ENCODE peak calls at places on chromosomes 5 and 9, in ten cellular contexts. One of them, this sample, is unnamed.

GRCh38 chr5:177498013-177498847 is 826 bp upstream of the PDLIM7 start:
- DNase-seq in T follicular helper cell: no peak
- DNase-seq in sciatic nerve: peak
- DNase-seq in left ventricle myocardium inferior: peak
- DNase-seq in AG04450: no peak
- DNase-seq in NCI-H1092: no peak
- DNase-seq in suprapubic skin: no peak
- DNase-seq in MM.1S: no peak
- DNase-seq in lower lobe of right lung: no peak
- DNase-seq in ureter: no peak
- DNase-seq in this sample: no peak

GRCh38 chr9:132150256-132150655 is 11.6 kb upstream of the NTNG2 start:
- DNase-seq in T follicular helper cell: no peak
- DNase-seq in sciatic nerve: no peak
- DNase-seq in left ventricle myocardium inferior: no peak
- DNase-seq in AG04450: no peak
- DNase-seq in NCI-H1092: no peak
- DNase-seq in suprapubic skin: no peak
- DNase-seq in MM.1S: no peak
- DNase-seq in lower lobe of right lung: no peak
- DNase-seq in ureter: no peak
- DNase-seq in this sample: no peak

GRCh38 chr9:137784046-137784445 is 93.5 kb upstream of the CACNA1B start:
- DNase-seq in T follicular helper cell: no peak
- DNase-seq in sciatic nerve: no peak
- DNase-seq in left ventricle myocardium inferior: no peak
- DNase-seq in AG04450: no peak
- DNase-seq in NCI-H1092: no peak
- DNase-seq in suprapubic skin: no peak
- DNase-seq in MM.1S: no peak
- DNase-seq in lower lobe of right lung: no peak
- DNase-seq in ureter: no peak
- DNase-seq in this sample: no peak

GRCh38 chr5:176732736-176733585 is 77.4 kb upstream of the UNC5A start:
- DNase-seq in T follicular helper cell: no peak
- DNase-seq in sciatic nerve: peak
- DNase-seq in left ventricle myocardium inferior: no peak
- DNase-seq in AG04450: no peak
- DNase-seq in NCI-H1092: no peak
- DNase-seq in suprapubic skin: peak
- DNase-seq in MM.1S: no peak
- DNase-seq in lower lobe of right lung: peak
- DNase-seq in ureter: no peak
- DNase-seq in this sample: peak

GRCh38 chr5:124179788-124180187 is 566.7 kb downstream of the ZNF608 start:
- DNase-seq in T follicular helper cell: no peak
- DNase-seq in sciatic nerve: no peak
- DNase-seq in left ventricle myocardium inferior: no peak
- DNase-seq in AG04450: no peak
- DNase-seq in NCI-H1092: no peak
- DNase-seq in suprapubic skin: no peak
- DNase-seq in MM.1S: no peak
- DNase-seq in lower lobe of right lung: no peak
- DNase-seq in ureter: no peak
- DNase-seq in this sample: no peak

GRCh38 chr9:37994639-37995347 is 74.2 kb downstream of the SHB start:
- DNase-seq in T follicular helper cell: no peak
- DNase-seq in sciatic nerve: peak
- DNase-seq in left ventricle myocardium inferior: peak
- DNase-seq in AG04450: peak
- DNase-seq in NCI-H1092: peak
- DNase-seq in suprapubic skin: peak
- DNase-seq in MM.1S: no peak
- DNase-seq in lower lobe of right lung: peak
- DNase-seq in ureter: no peak
- DNase-seq in this sample: peak

GRCh38 chr5:108521011-108521700 is 139.3 kb upstream of the FBXL17 start:
- DNase-seq in T follicular helper cell: no peak
- DNase-seq in sciatic nerve: no peak
- DNase-seq in left ventricle myocardium inferior: no peak
- DNase-seq in AG04450: no peak
- DNase-seq in NCI-H1092: no peak
- DNase-seq in suprapubic skin: no peak
- DNase-seq in MM.1S: peak
- DNase-seq in lower lobe of right lung: no peak
- DNase-seq in ureter: no peak
- DNase-seq in this sample: no peak

GRCh38 chr5:67246108-67246507 is 49.5 kb upstream of the CD180 start:
- DNase-seq in T follicular helper cell: no peak
- DNase-seq in sciatic nerve: no peak
- DNase-seq in left ventricle myocardium inferior: no peak
- DNase-seq in AG04450: peak
- DNase-seq in NCI-H1092: peak
- DNase-seq in suprapubic skin: no peak
- DNase-seq in MM.1S: peak
- DNase-seq in lower lobe of right lung: no peak
- DNase-seq in ureter: no peak
- DNase-seq in this sample: no peak

GRCh38 chr5:69451941-69452652 is 37.2 kb downstream of the MARVELD2 start:
- DNase-seq in T follicular helper cell: no peak
- DNase-seq in sciatic nerve: no peak
- DNase-seq in left ventricle myocardium inferior: no peak
- DNase-seq in AG04450: no peak
- DNase-seq in NCI-H1092: no peak
- DNase-seq in suprapubic skin: no peak
- DNase-seq in MM.1S: no peak
- DNase-seq in lower lobe of right lung: no peak
- DNase-seq in ureter: no peak
- DNase-seq in this sample: no peak

GRCh38 chr9:12604154-12604825 is 88.9 kb upstream of the TYRP1 start:
- DNase-seq in T follicular helper cell: no peak
- DNase-seq in sciatic nerve: no peak
- DNase-seq in left ventricle myocardium inferior: no peak
- DNase-seq in AG04450: no peak
- DNase-seq in NCI-H1092: no peak
- DNase-seq in suprapubic skin: no peak
- DNase-seq in MM.1S: no peak
- DNase-seq in lower lobe of right lung: no peak
- DNase-seq in ureter: no peak
- DNase-seq in this sample: no peak

GRCh38 chr5:9851458-9851857 is 221.3 kb upstream of the TAS2R1 start:
- DNase-seq in T follicular helper cell: no peak
- DNase-seq in sciatic nerve: no peak
- DNase-seq in left ventricle myocardium inferior: no peak
- DNase-seq in AG04450: peak
- DNase-seq in NCI-H1092: no peak
- DNase-seq in suprapubic skin: no peak
- DNase-seq in MM.1S: no peak
- DNase-seq in lower lobe of right lung: no peak
- DNase-seq in ureter: no peak
- DNase-seq in this sample: no peak

GRCh38 chr5:78591972-78592700 is 56.4 kb downstream of the LHFPL2 start:
- DNase-seq in T follicular helper cell: no peak
- DNase-seq in sciatic nerve: no peak
- DNase-seq in left ventricle myocardium inferior: no peak
- DNase-seq in AG04450: no peak
- DNase-seq in NCI-H1092: no peak
- DNase-seq in suprapubic skin: no peak
- DNase-seq in MM.1S: peak
- DNase-seq in lower lobe of right lung: no peak
- DNase-seq in ureter: no peak
- DNase-seq in this sample: no peak

GRCh38 chr5:16291894-16292293 is 112.3 kb upstream of the MARCHF11 start:
- DNase-seq in T follicular helper cell: no peak
- DNase-seq in sciatic nerve: no peak
- DNase-seq in left ventricle myocardium inferior: no peak
- DNase-seq in AG04450: no peak
- DNase-seq in NCI-H1092: no peak
- DNase-seq in suprapubic skin: no peak
- DNase-seq in MM.1S: no peak
- DNase-seq in lower lobe of right lung: no peak
- DNase-seq in ureter: no peak
- DNase-seq in this sample: no peak

GRCh38 chr5:138726848-138727247 is 26.4 kb upstream of the CTNNA1 start:
- DNase-seq in T follicular helper cell: no peak
- DNase-seq in sciatic nerve: no peak
- DNase-seq in left ventricle myocardium inferior: no peak
- DNase-seq in AG04450: no peak
- DNase-seq in NCI-H1092: no peak
- DNase-seq in suprapubic skin: no peak
- DNase-seq in MM.1S: peak
- DNase-seq in lower lobe of right lung: no peak
- DNase-seq in ureter: no peak
- DNase-seq in this sample: no peak

GRCh38 chr9:86093788-86094555 is 5.4 kb downstream of the GOLM1 start:
- DNase-seq in T follicular helper cell: no peak
- DNase-seq in sciatic nerve: no peak
- DNase-seq in left ventricle myocardium inferior: no peak
- DNase-seq in AG04450: no peak
- DNase-seq in NCI-H1092: no peak
- DNase-seq in suprapubic skin: no peak
- DNase-seq in MM.1S: no peak
- DNase-seq in lower lobe of right lung: peak
- DNase-seq in ureter: peak
- DNase-seq in this sample: no peak

GRCh38 chr9:22037954-22038690 is 29.0 kb upstream of the CDKN2B start:
- DNase-seq in T follicular helper cell: no peak
- DNase-seq in sciatic nerve: no peak
- DNase-seq in left ventricle myocardium inferior: no peak
- DNase-seq in AG04450: no peak
- DNase-seq in NCI-H1092: no peak
- DNase-seq in suprapubic skin: no peak
- DNase-seq in MM.1S: no peak
- DNase-seq in lower lobe of right lung: no peak
- DNase-seq in ureter: no peak
- DNase-seq in this sample: no peak

GRCh38 chr5:65825388-65826328 is 100.7 kb upstream of the ERBIN start:
- DNase-seq in T follicular helper cell: no peak
- DNase-seq in sciatic nerve: no peak
- DNase-seq in left ventricle myocardium inferior: no peak
- DNase-seq in AG04450: no peak
- DNase-seq in NCI-H1092: no peak
- DNase-seq in suprapubic skin: no peak
- DNase-seq in MM.1S: peak
- DNase-seq in lower lobe of right lung: no peak
- DNase-seq in ureter: no peak
- DNase-seq in this sample: no peak

GRCh38 chr5:1446602-1447343 is 1.5 kb upstream of the SLC6A3 start:
- DNase-seq in T follicular helper cell: no peak
- DNase-seq in sciatic nerve: no peak
- DNase-seq in left ventricle myocardium inferior: no peak
- DNase-seq in AG04450: no peak
- DNase-seq in NCI-H1092: no peak
- DNase-seq in suprapubic skin: no peak
- DNase-seq in MM.1S: no peak
- DNase-seq in lower lobe of right lung: no peak
- DNase-seq in ureter: no peak
- DNase-seq in this sample: peak

GRCh38 chr5:2750758-2751464 is 566 bp downstream of the IRX2 start:
- DNase-seq in T follicular helper cell: no peak
- DNase-seq in sciatic nerve: no peak
- DNase-seq in left ventricle myocardium inferior: no peak
- DNase-seq in AG04450: no peak
- DNase-seq in NCI-H1092: peak
- DNase-seq in suprapubic skin: no peak
- DNase-seq in MM.1S: no peak
- DNase-seq in lower lobe of right lung: no peak
- DNase-seq in ureter: no peak
- DNase-seq in this sample: no peak

GRCh38 chr5:34998058-34998789 is 49.5 kb downstream of the AGXT2 start:
- DNase-seq in T follicular helper cell: no peak
- DNase-seq in sciatic nerve: no peak
- DNase-seq in left ventricle myocardium inferior: no peak
- DNase-seq in AG04450: no peak
- DNase-seq in NCI-H1092: no peak
- DNase-seq in suprapubic skin: no peak
- DNase-seq in MM.1S: no peak
- DNase-seq in lower lobe of right lung: no peak
- DNase-seq in ureter: no peak
- DNase-seq in this sample: no peak

GRCh38 chr9:84839538-84839937 is 170.0 kb downstream of the NTRK2 start:
- DNase-seq in T follicular helper cell: no peak
- DNase-seq in sciatic nerve: no peak
- DNase-seq in left ventricle myocardium inferior: no peak
- DNase-seq in AG04450: no peak
- DNase-seq in NCI-H1092: no peak
- DNase-seq in suprapubic skin: no peak
- DNase-seq in MM.1S: no peak
- DNase-seq in lower lobe of right lung: no peak
- DNase-seq in ureter: no peak
- DNase-seq in this sample: no peak

GRCh38 chr5:109099081-109099480 is 310.7 kb downstream of the PJA2 start:
- DNase-seq in T follicular helper cell: no peak
- DNase-seq in sciatic nerve: no peak
- DNase-seq in left ventricle myocardium inferior: no peak
- DNase-seq in AG04450: no peak
- DNase-seq in NCI-H1092: no peak
- DNase-seq in suprapubic skin: no peak
- DNase-seq in MM.1S: no peak
- DNase-seq in lower lobe of right lung: no peak
- DNase-seq in ureter: no peak
- DNase-seq in this sample: no peak

GRCh38 chr5:9207820-9208418 is 338.0 kb downstream of the SEMA5A start:
- DNase-seq in T follicular helper cell: no peak
- DNase-seq in sciatic nerve: no peak
- DNase-seq in left ventricle myocardium inferior: no peak
- DNase-seq in AG04450: no peak
- DNase-seq in NCI-H1092: peak
- DNase-seq in suprapubic skin: no peak
- DNase-seq in MM.1S: peak
- DNase-seq in lower lobe of right lung: no peak
- DNase-seq in ureter: no peak
- DNase-seq in this sample: no peak

GRCh38 chr5:82513739-82514138 is 235.6 kb upstream of the RPS23 start:
- DNase-seq in T follicular helper cell: no peak
- DNase-seq in sciatic nerve: no peak
- DNase-seq in left ventricle myocardium inferior: no peak
- DNase-seq in AG04450: no peak
- DNase-seq in NCI-H1092: peak
- DNase-seq in suprapubic skin: no peak
- DNase-seq in MM.1S: no peak
- DNase-seq in lower lobe of right lung: no peak
- DNase-seq in ureter: no peak
- DNase-seq in this sample: no peak

GRCh38 chr5:136631176-136631575 is 265.8 kb upstream of the TRPC7 start:
- DNase-seq in T follicular helper cell: no peak
- DNase-seq in sciatic nerve: no peak
- DNase-seq in left ventricle myocardium inferior: no peak
- DNase-seq in AG04450: no peak
- DNase-seq in NCI-H1092: no peak
- DNase-seq in suprapubic skin: no peak
- DNase-seq in MM.1S: no peak
- DNase-seq in lower lobe of right lung: no peak
- DNase-seq in ureter: no peak
- DNase-seq in this sample: no peak

GRCh38 chr5:123075521-123076163 is 13.4 kb upstream of the PRDM6 start:
- DNase-seq in T follicular helper cell: no peak
- DNase-seq in sciatic nerve: no peak
- DNase-seq in left ventricle myocardium inferior: no peak
- DNase-seq in AG04450: no peak
- DNase-seq in NCI-H1092: no peak
- DNase-seq in suprapubic skin: no peak
- DNase-seq in MM.1S: no peak
- DNase-seq in lower lobe of right lung: no peak
- DNase-seq in ureter: no peak
- DNase-seq in this sample: no peak

GRCh38 chr9:136950656-136951030 is 1.4 kb upstream of the LCN12 start:
- DNase-seq in T follicular helper cell: no peak
- DNase-seq in sciatic nerve: no peak
- DNase-seq in left ventricle myocardium inferior: no peak
- DNase-seq in AG04450: no peak
- DNase-seq in NCI-H1092: no peak
- DNase-seq in suprapubic skin: no peak
- DNase-seq in MM.1S: no peak
- DNase-seq in lower lobe of right lung: peak
- DNase-seq in ureter: no peak
- DNase-seq in this sample: no peak

GRCh38 chr5:71705416-71705815 is 13.7 kb upstream of the CARTPT start:
- DNase-seq in T follicular helper cell: no peak
- DNase-seq in sciatic nerve: no peak
- DNase-seq in left ventricle myocardium inferior: no peak
- DNase-seq in AG04450: no peak
- DNase-seq in NCI-H1092: no peak
- DNase-seq in suprapubic skin: no peak
- DNase-seq in MM.1S: no peak
- DNase-seq in lower lobe of right lung: no peak
- DNase-seq in ureter: no peak
- DNase-seq in this sample: no peak